ENCODE peak calls at places on chromosomes 6 and 20, in seven cellular contexts. One of them, this sample, is unnamed. For H3K4me1, the result is how much of the 10 kb centered on the place peaks cover.

GRCh38 chr6:149558029-149558428 is 8.1 kb upstream of the GINM1 start:
- DNase-seq in CD8-positive, alpha-beta memory T cell: no peak
- DNase-seq in left ventricle myocardium inferior: no peak
- DNase-seq in heart right ventricle: no peak
- DNase-seq in spleen: no peak
- DNase-seq in ascending aorta: no peak
- DNase-seq in keratinocyte: no peak
- DNase-seq in this sample: no peak

GRCh38 chr20:5205348-5206210 is 78.8 kb downstream of the CDS2 start:
- DNase-seq in CD8-positive, alpha-beta memory T cell: peak
- DNase-seq in left ventricle myocardium inferior: peak
- DNase-seq in heart right ventricle: peak
- DNase-seq in spleen: peak
- DNase-seq in ascending aorta: peak
- DNase-seq in keratinocyte: peak
- DNase-seq in this sample: peak

GRCh38 chr20:8766868-8767390 is 302.0 kb upstream of the PLCB4 start:
- DNase-seq in CD8-positive, alpha-beta memory T cell: no peak
- DNase-seq in left ventricle myocardium inferior: no peak
- DNase-seq in heart right ventricle: no peak
- DNase-seq in spleen: no peak
- DNase-seq in ascending aorta: no peak
- DNase-seq in keratinocyte: no peak
- DNase-seq in this sample: no peak

GRCh38 chr6:34992353-34992752 is 103.3 kb downstream of the ANKS1A start:
- DNase-seq in CD8-positive, alpha-beta memory T cell: no peak
- DNase-seq in left ventricle myocardium inferior: no peak
- DNase-seq in heart right ventricle: no peak
- DNase-seq in spleen: no peak
- DNase-seq in ascending aorta: no peak
- DNase-seq in keratinocyte: no peak
- DNase-seq in this sample: no peak

GRCh38 chr6:7954477-7955200 is 44.1 kb upstream of the TXNDC5 start:
- DNase-seq in CD8-positive, alpha-beta memory T cell: no peak
- DNase-seq in left ventricle myocardium inferior: no peak
- DNase-seq in heart right ventricle: no peak
- DNase-seq in spleen: no peak
- DNase-seq in ascending aorta: no peak
- DNase-seq in keratinocyte: no peak
- DNase-seq in this sample: no peak

GRCh38 chr6:37547564-37548061 is 47.9 kb upstream of the CCDC167 start:
- DNase-seq in CD8-positive, alpha-beta memory T cell: no peak
- DNase-seq in left ventricle myocardium inferior: no peak
- DNase-seq in heart right ventricle: no peak
- DNase-seq in spleen: no peak
- DNase-seq in ascending aorta: no peak
- DNase-seq in keratinocyte: peak
- DNase-seq in this sample: no peak

GRCh38 chr20:14712302-14712739 is 374.9 kb upstream of the FLRT3 start:
- DNase-seq in CD8-positive, alpha-beta memory T cell: no peak
- DNase-seq in left ventricle myocardium inferior: no peak
- DNase-seq in heart right ventricle: no peak
- DNase-seq in spleen: no peak
- DNase-seq in ascending aorta: no peak
- DNase-seq in keratinocyte: peak
- DNase-seq in this sample: no peak

GRCh38 chr6:139732451-139732850 is 358.0 kb upstream of the CITED2 start:
- DNase-seq in CD8-positive, alpha-beta memory T cell: no peak
- DNase-seq in left ventricle myocardium inferior: no peak
- DNase-seq in heart right ventricle: no peak
- DNase-seq in spleen: no peak
- DNase-seq in ascending aorta: no peak
- DNase-seq in keratinocyte: no peak
- DNase-seq in this sample: peak

GRCh38 chr6:158387036-158387435 is 74.8 kb downstream of the TULP4 start:
- DNase-seq in CD8-positive, alpha-beta memory T cell: peak
- DNase-seq in left ventricle myocardium inferior: no peak
- DNase-seq in heart right ventricle: no peak
- DNase-seq in spleen: no peak
- DNase-seq in ascending aorta: no peak
- DNase-seq in keratinocyte: no peak
- DNase-seq in this sample: no peak

GRCh38 chr6:26195924-26196845 is 109.0 kb downstream of the HFE start:
- DNase-seq in CD8-positive, alpha-beta memory T cell: peak
- DNase-seq in left ventricle myocardium inferior: no peak
- DNase-seq in heart right ventricle: no peak
- DNase-seq in spleen: peak
- DNase-seq in ascending aorta: no peak
- DNase-seq in keratinocyte: no peak
- DNase-seq in this sample: no peak

GRCh38 chr6:44004625-44005506 is 122.4 kb downstream of the MRPL14 start:
- DNase-seq in CD8-positive, alpha-beta memory T cell: no peak
- DNase-seq in left ventricle myocardium inferior: peak
- DNase-seq in heart right ventricle: no peak
- DNase-seq in spleen: no peak
- DNase-seq in ascending aorta: no peak
- DNase-seq in keratinocyte: no peak
- DNase-seq in this sample: no peak

GRCh38 chr6:10418361-10418861 is 3.5 kb upstream of the TFAP2A start:
- DNase-seq in CD8-positive, alpha-beta memory T cell: no peak
- DNase-seq in left ventricle myocardium inferior: no peak
- DNase-seq in heart right ventricle: no peak
- DNase-seq in spleen: no peak
- DNase-seq in ascending aorta: no peak
- DNase-seq in keratinocyte: no peak
- DNase-seq in this sample: no peak

GRCh38 chr6:10417681-10418104 is 2.8 kb upstream of the TFAP2A start:
- DNase-seq in CD8-positive, alpha-beta memory T cell: no peak
- DNase-seq in left ventricle myocardium inferior: no peak
- DNase-seq in heart right ventricle: no peak
- DNase-seq in spleen: no peak
- DNase-seq in ascending aorta: no peak
- DNase-seq in keratinocyte: no peak
- DNase-seq in this sample: no peak

GRCh38 chr6:10415593-10416480 is 963 bp upstream of the TFAP2A start:
- DNase-seq in CD8-positive, alpha-beta memory T cell: no peak
- DNase-seq in left ventricle myocardium inferior: no peak
- DNase-seq in heart right ventricle: no peak
- DNase-seq in spleen: no peak
- DNase-seq in ascending aorta: no peak
- DNase-seq in keratinocyte: no peak
- DNase-seq in this sample: no peak

GRCh38 chr6:10416516-10416862 is 1.6 kb upstream of the TFAP2A start:
- DNase-seq in CD8-positive, alpha-beta memory T cell: no peak
- DNase-seq in left ventricle myocardium inferior: no peak
- DNase-seq in heart right ventricle: no peak
- DNase-seq in spleen: no peak
- DNase-seq in ascending aorta: no peak
- DNase-seq in keratinocyte: no peak
- DNase-seq in this sample: no peak

DNA sequence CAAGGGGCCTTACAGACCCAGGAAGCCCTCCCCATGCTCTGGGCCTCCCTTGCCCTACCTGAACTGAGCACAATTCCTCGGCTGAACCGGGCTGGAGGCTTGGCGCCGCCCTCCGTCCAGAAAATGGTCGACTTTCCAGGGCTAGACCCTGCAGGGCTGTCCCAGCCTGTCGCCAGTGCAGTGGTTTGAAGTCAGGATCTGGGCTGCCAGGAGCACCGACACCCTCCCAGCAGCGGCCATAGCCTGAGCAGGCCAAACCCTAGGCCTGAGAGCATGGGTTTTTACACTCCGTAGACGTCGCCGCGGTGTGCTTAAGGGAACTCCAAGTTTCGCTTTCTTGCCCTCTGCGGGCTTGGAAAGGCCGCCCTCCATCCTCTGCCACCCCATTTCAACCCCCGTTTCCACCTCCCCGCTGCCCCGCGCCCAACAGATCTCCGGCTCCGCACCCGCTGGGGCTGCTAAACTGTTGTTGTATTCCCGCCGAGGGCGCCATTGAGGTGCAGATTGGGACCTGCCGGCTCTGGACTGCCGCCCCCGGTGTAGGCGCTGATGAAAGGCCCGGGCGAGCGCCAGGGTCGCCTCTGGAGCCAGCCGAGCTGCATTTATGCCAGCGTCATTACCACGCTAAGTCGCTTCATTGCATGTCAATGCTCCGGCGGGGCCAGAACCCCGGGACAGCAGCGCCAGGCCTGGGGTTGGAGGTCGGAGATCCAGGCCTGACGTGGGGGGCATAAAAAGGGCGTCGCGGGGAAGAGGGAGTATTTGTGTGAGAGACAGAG is 2.2 kb upstream of the TFAP2A start:
- DNase-seq in CD8-positive, alpha-beta memory T cell: no peak
- DNase-seq in left ventricle myocardium inferior: no peak
- DNase-seq in heart right ventricle: no peak
- DNase-seq in spleen: no peak
- DNase-seq in ascending aorta: no peak
- DNase-seq in keratinocyte: no peak
- DNase-seq in this sample: no peak
- H3K4me1 ChIP-seq in CD8-positive, alpha-beta memory T cell: under half
- H3K4me1 ChIP-seq in left ventricle myocardium inferior: half or more
- H3K4me1 ChIP-seq in heart right ventricle: under half
- H3K4me1 ChIP-seq in spleen: under half
- H3K4me1 ChIP-seq in ascending aorta: under half
- H3K4me1 ChIP-seq in keratinocyte: under half
- H3K4me1 ChIP-seq in this sample: half or more

GRCh38 chr6:157198425-157199279 is 124.7 kb downstream of the TMEM242 start:
- DNase-seq in CD8-positive, alpha-beta memory T cell: no peak
- DNase-seq in left ventricle myocardium inferior: peak
- DNase-seq in heart right ventricle: peak
- DNase-seq in spleen: no peak
- DNase-seq in ascending aorta: peak
- DNase-seq in keratinocyte: peak
- DNase-seq in this sample: peak
- H3K4me3 ChIP-seq in CD8-positive, alpha-beta memory T cell: no peak
- H3K4me3 ChIP-seq in left ventricle myocardium inferior: peak
- H3K4me3 ChIP-seq in heart right ventricle: no peak
- H3K4me3 ChIP-seq in spleen: no peak
- H3K4me3 ChIP-seq in ascending aorta: peak
- H3K4me3 ChIP-seq in keratinocyte: peak
- H3K4me3 ChIP-seq in this sample: no peak

DNA sequence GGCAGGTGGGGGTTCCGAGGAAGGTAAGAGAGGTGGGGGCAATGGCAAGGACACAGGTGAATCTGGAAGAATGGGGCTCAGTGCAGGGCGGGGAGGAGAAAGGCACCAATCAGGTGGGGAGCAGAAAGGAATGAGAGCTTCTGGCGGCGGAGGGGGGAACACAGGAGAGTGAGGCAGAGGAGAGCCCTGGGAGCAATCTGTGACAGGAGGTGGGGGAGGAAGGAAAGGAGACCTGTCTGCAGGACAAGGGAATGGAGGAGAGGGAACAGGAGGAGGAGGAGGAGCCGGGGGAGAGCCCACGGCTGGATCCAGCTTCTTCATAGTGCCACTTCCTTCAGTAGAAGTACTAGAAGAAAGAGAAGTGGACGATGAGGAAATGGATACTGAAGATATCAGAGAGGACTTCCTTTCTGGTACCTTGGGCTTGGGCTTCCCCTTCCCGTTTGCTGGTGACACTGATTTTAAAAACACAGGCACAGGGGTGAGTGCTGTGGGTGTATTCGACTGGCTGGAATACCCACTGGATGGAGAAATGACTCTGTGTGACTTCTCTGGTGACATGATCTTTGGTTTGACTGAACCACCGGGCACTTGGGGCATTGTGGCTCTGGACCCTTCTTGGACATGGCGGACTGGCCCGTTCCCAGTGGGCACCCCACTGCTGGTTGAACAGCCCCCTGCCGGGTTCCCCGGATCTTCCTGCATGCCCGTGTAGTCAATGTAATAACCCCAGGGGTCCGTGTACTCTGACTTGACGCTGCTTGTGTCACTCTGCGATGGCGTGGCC is 27.4 kb downstream of the HEBP2 start:
- DNase-seq in CD8-positive, alpha-beta memory T cell: no peak
- DNase-seq in left ventricle myocardium inferior: no peak
- DNase-seq in heart right ventricle: no peak
- DNase-seq in spleen: peak
- DNase-seq in ascending aorta: no peak
- DNase-seq in keratinocyte: no peak
- DNase-seq in this sample: no peak
- H3K27ac ChIP-seq in CD8-positive, alpha-beta memory T cell: no peak
- H3K27ac ChIP-seq in left ventricle myocardium inferior: peak
- H3K27ac ChIP-seq in heart right ventricle: peak
- H3K27ac ChIP-seq in spleen: no peak
- H3K27ac ChIP-seq in ascending aorta: no peak
- H3K27ac ChIP-seq in keratinocyte: no peak
- H3K27ac ChIP-seq in this sample: no peak

DNA sequence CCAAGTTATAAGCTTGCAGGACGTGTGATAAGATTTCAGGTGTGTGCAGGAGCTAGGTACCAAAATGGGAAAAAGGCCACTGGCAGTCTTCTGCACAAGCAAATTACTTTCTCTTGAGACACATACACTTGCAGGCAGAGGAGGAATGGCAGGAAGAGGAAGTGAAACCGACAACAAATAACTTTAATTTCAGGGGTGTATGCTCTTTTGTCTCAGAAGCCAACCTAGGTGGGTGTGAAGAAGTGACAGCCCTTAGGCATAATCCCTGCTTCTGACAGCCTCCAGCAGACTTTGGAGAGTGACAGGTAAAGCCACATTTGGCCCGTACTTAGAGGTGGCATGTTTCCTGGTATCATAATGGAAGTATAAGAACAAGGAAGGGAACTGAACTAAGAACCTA is 118.8 kb upstream of the TRAF3IP2 start:
- DNase-seq in CD8-positive, alpha-beta memory T cell: peak
- DNase-seq in left ventricle myocardium inferior: no peak
- DNase-seq in heart right ventricle: no peak
- DNase-seq in spleen: no peak
- DNase-seq in ascending aorta: no peak
- DNase-seq in keratinocyte: no peak
- DNase-seq in this sample: no peak
- H3K4me1 ChIP-seq in CD8-positive, alpha-beta memory T cell: half or more
- H3K4me1 ChIP-seq in left ventricle myocardium inferior: half or more
- H3K4me1 ChIP-seq in heart right ventricle: half or more
- H3K4me1 ChIP-seq in spleen: half or more
- H3K4me1 ChIP-seq in ascending aorta: under half
- H3K4me1 ChIP-seq in keratinocyte: under half
- H3K4me1 ChIP-seq in this sample: under half

DNA sequence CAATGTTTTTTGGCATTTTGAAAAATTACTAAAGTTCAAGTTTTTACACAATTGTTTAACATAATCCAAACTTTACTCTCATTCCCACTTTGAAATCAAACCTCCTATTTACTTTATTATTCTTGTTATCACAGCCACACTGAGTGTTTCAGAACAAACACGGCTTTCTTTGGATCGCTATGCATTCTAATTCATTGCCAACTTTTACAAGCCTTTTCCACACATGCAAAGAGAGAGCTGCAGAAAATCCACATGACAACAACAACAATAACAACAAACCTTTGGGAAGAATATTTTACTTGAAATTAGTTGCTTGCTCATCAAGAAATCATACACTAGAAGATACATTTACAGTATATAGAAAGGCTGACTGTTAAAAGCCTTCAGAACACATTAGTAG is 49.2 kb upstream of the TMEM30A start:
- DNase-seq in CD8-positive, alpha-beta memory T cell: no peak
- DNase-seq in left ventricle myocardium inferior: no peak
- DNase-seq in heart right ventricle: no peak
- DNase-seq in spleen: no peak
- DNase-seq in ascending aorta: no peak
- DNase-seq in keratinocyte: no peak
- DNase-seq in this sample: no peak
- H3K4me3 ChIP-seq in CD8-positive, alpha-beta memory T cell: no peak
- H3K4me3 ChIP-seq in left ventricle myocardium inferior: peak
- H3K4me3 ChIP-seq in heart right ventricle: no peak
- H3K4me3 ChIP-seq in spleen: no peak
- H3K4me3 ChIP-seq in ascending aorta: no peak
- H3K4me3 ChIP-seq in keratinocyte: no peak
- H3K4me3 ChIP-seq in this sample: no peak

This sample was measured in sigmoid colon.